ENCODE peak calls at places on chromosome 21, in four cellular contexts. One of them, this sample, is unnamed.

GRCh38 chr21:16195476-16195875 is 465.7 kb downstream of the USP25 start:
- DNase-seq in H9: no peak
- DNase-seq in neuronal stem cell: no peak
- DNase-seq in mammary epithelial cell: peak; percentile 25
- DNase-seq in this sample: no peak

GRCh38 chr21:35072960-35073359 is 23.9 kb upstream of the RUNX1 start:
- DNase-seq in H9: no peak
- DNase-seq in neuronal stem cell: no peak
- DNase-seq in mammary epithelial cell: no peak
- DNase-seq in this sample: no peak

GRCh38 chr21:24895885-24896734 is 711.2 kb downstream of the MRPL39 start:
- DNase-seq in H9: no peak
- DNase-seq in neuronal stem cell: peak; percentile 29
- DNase-seq in mammary epithelial cell: no peak
- DNase-seq in this sample: peak; percentile 58

GRCh38 chr21:38488640-38489282 is 9.5 kb downstream of the ERG start:
- DNase-seq in H9: no peak
- DNase-seq in neuronal stem cell: no peak
- DNase-seq in mammary epithelial cell: peak; percentile 86
- DNase-seq in this sample: peak; percentile 51

GRCh38 chr21:27519357-27519756 is 552.5 kb upstream of the ADAMTS5 start:
- DNase-seq in H9: no peak
- DNase-seq in neuronal stem cell: no peak
- DNase-seq in mammary epithelial cell: peak; percentile 68
- DNase-seq in this sample: peak; percentile 28

GRCh38 chr21:25398630-25399029 is 208.7 kb downstream of the MRPL39 start:
- DNase-seq in H9: no peak
- DNase-seq in neuronal stem cell: no peak
- DNase-seq in mammary epithelial cell: no peak
- DNase-seq in this sample: no peak

GRCh38 chr21:45277101-45278045 is 10.3 kb downstream of the POFUT2 start:
- DNase-seq in H9: peak; percentile 23
- DNase-seq in neuronal stem cell: no peak
- DNase-seq in mammary epithelial cell: no peak
- DNase-seq in this sample: no peak

GRCh38 chr21:15520811-15521643 is 208.8 kb upstream of the USP25 start:
- DNase-seq in H9: no peak
- DNase-seq in neuronal stem cell: no peak
- DNase-seq in mammary epithelial cell: no peak
- DNase-seq in this sample: peak; percentile 43

GRCh38 chr21:39676054-39676771 is 63.5 kb downstream of the B3GALT5 start:
- DNase-seq in H9: no peak
- DNase-seq in neuronal stem cell: no peak
- DNase-seq in mammary epithelial cell: peak; percentile 85
- DNase-seq in this sample: peak; percentile 34

GRCh38 chr21:45326169-45326833 is 38.6 kb upstream of the POFUT2 start:
- DNase-seq in H9: no peak
- DNase-seq in neuronal stem cell: no peak
- DNase-seq in mammary epithelial cell: no peak
- DNase-seq in this sample: no peak

GRCh38 chr21:34524671-34525601 is 12.9 kb upstream of the KCNE1 start:
- DNase-seq in H9: peak; percentile 71
- DNase-seq in neuronal stem cell: no peak
- DNase-seq in mammary epithelial cell: peak; percentile 73
- DNase-seq in this sample: peak; percentile 30

GRCh38 chr21:25735895-25736597 is 1.3 kb downstream of the GABPA start:
- DNase-seq in H9: no peak
- DNase-seq in neuronal stem cell: no peak
- DNase-seq in mammary epithelial cell: peak; percentile 15
- DNase-seq in this sample: peak; percentile 9

GRCh38 chr21:34808569-34809204 is 139.9 kb downstream of the CLIC6 start:
- DNase-seq in H9: no peak
- DNase-seq in neuronal stem cell: no peak
- DNase-seq in mammary epithelial cell: peak; percentile 77
- DNase-seq in this sample: no peak

GRCh38 chr21:16841917-16842316 is 670.9 kb upstream of the CXADR start:
- DNase-seq in H9: no peak
- DNase-seq in neuronal stem cell: no peak
- DNase-seq in mammary epithelial cell: no peak
- DNase-seq in this sample: no peak

GRCh38 chr21:14267071-14267470 is 51.1 kb downstream of the RBM11 start:
- DNase-seq in H9: no peak
- DNase-seq in neuronal stem cell: no peak
- DNase-seq in mammary epithelial cell: no peak
- DNase-seq in this sample: no peak

GRCh38 chr21:16079830-16080229 is 350.0 kb downstream of the USP25 start:
- DNase-seq in H9: no peak
- DNase-seq in neuronal stem cell: no peak
- DNase-seq in mammary epithelial cell: peak; percentile 20
- DNase-seq in this sample: peak; percentile 96

GRCh38 chr21:45226540-45227326 is 61.0 kb downstream of the POFUT2 start:
- DNase-seq in H9: no peak
- DNase-seq in neuronal stem cell: no peak
- DNase-seq in mammary epithelial cell: peak; percentile 41
- DNase-seq in this sample: peak; percentile 23

GRCh38 chr21:34670220-34670961 is 1.6 kb downstream of the CLIC6 start:
- DNase-seq in H9: peak; percentile 67
- DNase-seq in neuronal stem cell: peak; percentile 23
- DNase-seq in mammary epithelial cell: peak; percentile 10
- DNase-seq in this sample: no peak

GRCh38 chr21:28215214-28215954 is 777.3 kb downstream of the LTN1 start:
- DNase-seq in H9: no peak
- DNase-seq in neuronal stem cell: no peak
- DNase-seq in mammary epithelial cell: peak; percentile 66
- DNase-seq in this sample: peak; percentile 92

GRCh38 chr21:27369962-27370578 is 403.2 kb upstream of the ADAMTS5 start:
- DNase-seq in H9: no peak
- DNase-seq in neuronal stem cell: no peak
- DNase-seq in mammary epithelial cell: no peak
- DNase-seq in this sample: no peak

GRCh38 chr21:31798842-31799691 is 67.1 kb upstream of the SCAF4 start:
- DNase-seq in H9: no peak
- DNase-seq in neuronal stem cell: no peak
- DNase-seq in mammary epithelial cell: peak; percentile 48
- DNase-seq in this sample: no peak
- H3K4me2 ChIP-seq in H9: no peak overlapping the region
- H3K4me2 ChIP-seq in neuronal stem cell: no peak overlapping the region
- H3K4me2 ChIP-seq in mammary epithelial cell: peak overlapping the region; percentile 18
- H3K4me2 ChIP-seq in this sample: no peak overlapping the region

GRCh38 chr21:37341254-37341960 is 25.2 kb upstream of the DYRK1A start:
- DNase-seq in H9: no peak
- DNase-seq in neuronal stem cell: no peak
- DNase-seq in mammary epithelial cell: peak; percentile 17
- DNase-seq in this sample: peak; percentile 79

GRCh38 chr21:37339527-37339889 is 27.1 kb upstream of the DYRK1A start:
- DNase-seq in H9: no peak
- DNase-seq in neuronal stem cell: no peak
- DNase-seq in mammary epithelial cell: no peak
- DNase-seq in this sample: no peak

GRCh38 chr21:37337831-37338230 is 28.7 kb upstream of the DYRK1A start:
- DNase-seq in H9: no peak
- DNase-seq in neuronal stem cell: no peak
- DNase-seq in mammary epithelial cell: no peak
- DNase-seq in this sample: no peak

GRCh38 chr21:37337179-37337578 is 29.4 kb upstream of the DYRK1A start:
- DNase-seq in H9: no peak
- DNase-seq in neuronal stem cell: no peak
- DNase-seq in mammary epithelial cell: no peak
- DNase-seq in this sample: no peak

GRCh38 chr21:37338671-37339526 is 27.7 kb upstream of the DYRK1A start:
- DNase-seq in H9: no peak
- DNase-seq in neuronal stem cell: no peak
- DNase-seq in mammary epithelial cell: peak; percentile 89
- DNase-seq in this sample: peak; percentile 97
- H3K9ac ChIP-seq in H9: no peak overlapping the region
- H3K9ac ChIP-seq in neuronal stem cell: no peak overlapping the region
- H3K9ac ChIP-seq in mammary epithelial cell: peak overlapping the region; percentile 36
- H3K9ac ChIP-seq in this sample: peak overlapping the region; percentile 49

GRCh38 chr21:41753001-41753725 is 13.7 kb downstream of the RIPK4 start:
- DNase-seq in H9: no peak
- DNase-seq in neuronal stem cell: no peak
- DNase-seq in mammary epithelial cell: no peak
- DNase-seq in this sample: no peak
- H3K4me1 ChIP-seq in H9: peaks cover 13% of the 10 kb centered on the region
- H3K4me1 ChIP-seq in neuronal stem cell: peaks cover 48% of the 10 kb centered on the region
- H3K4me1 ChIP-seq in mammary epithelial cell: peaks cover 74% of the 10 kb centered on the region
- H3K4me1 ChIP-seq in this sample: peaks cover 70% of the 10 kb centered on the region

GRCh38 chr21:46515109-46515508 is 56.4 kb downstream of the DIP2A start:
- DNase-seq in H9: no peak
- DNase-seq in neuronal stem cell: no peak
- DNase-seq in mammary epithelial cell: no peak
- DNase-seq in this sample: no peak
- H3K4me2 ChIP-seq in H9: no peak overlapping the region
- H3K4me2 ChIP-seq in neuronal stem cell: no peak overlapping the region
- H3K4me2 ChIP-seq in mammary epithelial cell: no peak overlapping the region
- H3K4me2 ChIP-seq in this sample: no peak overlapping the region

GRCh38 chr21:43658769-43659135 is 536 bp downstream of the HSF2BP start:
- DNase-seq in H9: no peak
- DNase-seq in neuronal stem cell: no peak
- DNase-seq in mammary epithelial cell: no peak
- DNase-seq in this sample: no peak
- H3K9ac ChIP-seq in H9: no peak overlapping the region
- H3K9ac ChIP-seq in neuronal stem cell: no peak overlapping the region
- H3K9ac ChIP-seq in mammary epithelial cell: no peak overlapping the region
- H3K9ac ChIP-seq in this sample: peak overlapping the region; percentile 91

DNA sequence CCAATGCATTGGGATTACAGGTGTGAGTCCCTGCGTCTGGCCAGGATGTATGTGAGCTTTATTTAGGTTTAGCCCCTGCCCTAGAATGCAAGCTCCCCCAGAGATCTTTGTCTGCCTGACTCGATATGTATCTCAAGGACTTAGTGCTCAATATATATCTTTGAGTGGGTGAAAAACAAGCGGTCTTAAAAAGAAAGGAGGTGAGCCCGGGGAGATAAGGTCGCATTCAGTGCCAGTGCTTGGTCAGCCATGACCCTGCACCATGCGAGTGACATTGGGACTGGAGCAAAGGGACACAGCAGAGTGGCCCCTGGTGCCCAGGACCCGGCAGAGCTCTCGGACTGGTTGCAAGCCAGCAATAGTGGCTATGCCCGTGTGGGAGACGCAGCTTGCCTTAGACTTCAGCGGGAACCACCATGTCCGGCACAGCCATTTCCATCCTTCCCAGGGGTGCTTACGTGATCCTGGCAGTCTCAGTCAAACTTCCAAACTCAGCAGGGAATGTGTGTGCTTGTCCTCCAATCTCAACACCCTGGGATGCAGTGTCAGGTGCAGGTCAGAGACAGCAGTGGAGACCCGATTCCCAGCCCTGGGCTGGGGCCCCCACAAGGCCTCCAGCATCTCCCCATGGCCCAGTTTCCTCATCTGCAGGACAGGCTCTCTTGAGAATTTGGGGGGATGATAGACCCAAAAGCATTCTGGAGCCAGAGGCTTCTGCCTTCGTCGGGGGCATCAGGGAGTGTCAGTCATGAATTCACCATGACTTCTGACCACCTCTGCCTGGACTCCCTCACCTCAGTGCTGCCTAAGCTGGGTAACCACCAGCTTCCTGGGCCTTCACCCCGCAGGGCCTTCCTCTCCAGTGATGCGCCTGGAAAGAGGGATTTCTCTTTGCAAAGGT is 1.8 kb downstream of the MX2 start:
- DNase-seq in H9: no peak
- DNase-seq in neuronal stem cell: no peak
- DNase-seq in mammary epithelial cell: no peak
- DNase-seq in this sample: no peak
- H3K4me1 ChIP-seq in H9: no peaks in the 10 kb centered on the region
- H3K4me1 ChIP-seq in neuronal stem cell: no peaks in the 10 kb centered on the region
- H3K4me1 ChIP-seq in mammary epithelial cell: no peaks in the 10 kb centered on the region
- H3K4me1 ChIP-seq in this sample: peaks cover 15% of the 10 kb centered on the region

GRCh38 chr21:33199516-33200217 is 30.1 kb upstream of the IFNAR2 start:
- DNase-seq in H9: peak; percentile 55
- DNase-seq in neuronal stem cell: peak; percentile 72
- DNase-seq in mammary epithelial cell: peak; percentile 86
- DNase-seq in this sample: peak; percentile 95

GRCh38 chr21:33203371-33203724 is 26.4 kb upstream of the IFNAR2 start:
- DNase-seq in H9: no peak
- DNase-seq in neuronal stem cell: no peak
- DNase-seq in mammary epithelial cell: no peak
- DNase-seq in this sample: no peak

GRCh38 chr21:33202464-33203363 is 27.0 kb upstream of the IFNAR2 start:
- DNase-seq in H9: no peak
- DNase-seq in neuronal stem cell: no peak
- DNase-seq in mammary epithelial cell: no peak
- DNase-seq in this sample: no peak

GRCh38 chr21:33198346-33199135 is 31.2 kb upstream of the IFNAR2 start:
- DNase-seq in H9: no peak
- DNase-seq in neuronal stem cell: no peak
- DNase-seq in mammary epithelial cell: no peak
- DNase-seq in this sample: no peak

DNA sequence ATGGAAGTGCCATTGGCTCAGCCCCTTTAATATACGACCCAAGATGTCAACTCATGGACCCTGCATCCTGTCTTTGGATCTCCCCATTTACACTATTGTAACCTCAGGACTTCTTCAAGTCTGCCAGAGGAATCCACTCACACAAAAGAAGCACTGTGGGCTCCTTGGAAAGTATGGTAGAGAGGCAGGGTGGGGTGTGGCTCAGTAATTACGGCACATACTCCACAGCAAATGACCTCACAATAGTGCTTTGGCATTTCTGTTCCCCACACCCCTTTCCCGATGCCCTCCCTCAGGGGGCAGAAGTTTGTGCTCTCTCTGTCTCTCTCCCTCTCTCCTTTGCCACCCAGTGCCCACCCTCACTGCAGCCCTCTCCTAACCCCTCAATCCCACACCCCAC is 27.8 kb upstream of the IFNAR2 start:
- DNase-seq in H9: no peak
- DNase-seq in neuronal stem cell: no peak
- DNase-seq in mammary epithelial cell: no peak
- DNase-seq in this sample: no peak
- H3K4me2 ChIP-seq in H9: no peak overlapping the region
- H3K4me2 ChIP-seq in neuronal stem cell: no peak overlapping the region
- H3K4me2 ChIP-seq in mammary epithelial cell: no peak overlapping the region
- H3K4me2 ChIP-seq in this sample: no peak overlapping the region

GRCh38 chr21:18153063-18153462 is 91.6 kb upstream of the CHODL start:
- DNase-seq in H9: no peak
- DNase-seq in neuronal stem cell: no peak
- DNase-seq in mammary epithelial cell: no peak
- DNase-seq in this sample: no peak
- H3K9ac ChIP-seq in H9: no peak overlapping the region
- H3K9ac ChIP-seq in neuronal stem cell: no peak overlapping the region
- H3K9ac ChIP-seq in mammary epithelial cell: no peak overlapping the region
- H3K9ac ChIP-seq in this sample: no peak overlapping the region